ENCODE peak calls at places on chromosome 15, in seven cellular contexts. T, H, E, C, Z, B and O are unnamed samples. For H3K4me1, the result is how much of the 10 kb centered on the place peaks cover.

GRCh38 chr15:77959094-77959879 is 118.2 kb downstream of the TBC1D2B start:
- DNase-seq in T (peak), H (peak), Z (peak), B (peak), E (peak), C (peak), O (peak)

GRCh38 chr15:76060098-76060989 is 559 bp downstream of the TMEM266 start:
- DNase-seq in C (no peak), B (no peak), E (peak), H (no peak), T (no peak), Z (no peak), O (peak)

GRCh38 chr15:34470091-34470490 is 32.5 kb upstream of the GOLGA8A start:
- DNase-seq in H (no peak), Z (no peak), T (no peak), B (no peak), E (no peak), C (no peak), O (no peak)

GRCh38 chr15:67914537-67915373 is 74.9 kb upstream of the RNU6-1 start:
- DNase-seq in H (peak), B (no peak), C (peak), E (no peak), Z (no peak), T (peak), O (no peak)

GRCh38 chr15:59892995-59893394 is 111.1 kb upstream of the FOXB1 start:
- DNase-seq in T (peak), Z (no peak), H (no peak), B (no peak), C (peak), E (no peak), O (no peak)

GRCh38 chr15:65343374-65343981 is 34.3 kb downstream of the IGDCC3 start:
- DNase-seq in B (no peak), H (no peak), E (no peak), T (no peak), Z (no peak), C (no peak), O (no peak)

GRCh38 chr15:66039117-66039860 is 170.0 kb downstream of the RAB11A start:
- DNase-seq in C (peak), Z (no peak), E (no peak), T (no peak), B (no peak), H (no peak), O (no peak)

GRCh38 chr15:31472636-31473383 is 146.2 kb downstream of the KLF13 start:
- DNase-seq in E (peak), H (no peak), B (no peak), T (no peak), Z (no peak), C (no peak), O (peak)

GRCh38 chr15:65595960-65596359 is 15.0 kb downstream of the INTS14 start:
- DNase-seq in H (peak), Z (no peak), B (peak), E (no peak), C (peak), T (peak), O (peak)

GRCh38 chr15:31318429-31318828 is 8.2 kb upstream of the KLF13 start:
- DNase-seq in E (no peak), B (no peak), C (no peak), H (no peak), T (no peak), Z (no peak), O (no peak)

GRCh38 chr15:91316123-91316522 is 216.1 kb downstream of the SV2B start:
- DNase-seq in T (no peak), H (no peak), B (no peak), E (no peak), Z (no peak), C (no peak), O (no peak)

GRCh38 chr15:55281517-55282227 is 7.9 kb downstream of the RAB27A start:
- DNase-seq in T (no peak), B (no peak), E (no peak), Z (no peak), C (no peak), H (no peak), O (no peak)

GRCh38 chr15:78192826-78193594 is 41.4 kb downstream of the ACSBG1 start:
- DNase-seq in C (no peak), H (no peak), Z (no peak), B (no peak), T (no peak), E (no peak), O (no peak)

GRCh38 chr15:67127925-67128324 is 62.5 kb downstream of the SMAD3 start:
- DNase-seq in B (no peak), H (no peak), T (no peak), E (no peak), Z (peak), C (no peak), O (peak)

DNA sequence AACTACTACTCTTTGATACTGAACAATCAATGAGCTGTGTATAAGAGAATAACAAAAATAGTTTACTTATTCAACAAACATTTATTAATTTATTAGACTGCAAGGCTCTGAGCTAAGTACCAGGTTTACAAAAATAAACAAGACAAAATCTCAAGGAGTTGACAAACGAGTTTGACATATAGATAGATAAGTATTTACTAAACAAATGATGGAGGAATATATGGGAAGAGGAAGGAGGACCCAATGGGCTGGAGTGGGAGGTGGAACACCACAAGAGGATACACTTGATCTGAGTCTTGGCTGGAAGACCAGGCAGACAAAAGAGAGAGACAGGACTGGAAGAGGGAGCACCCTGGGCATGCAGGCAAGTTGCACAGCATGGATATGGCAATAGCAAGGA is 47.5 kb upstream of the FSIP1 start:
- DNase-seq in E (no peak), C (no peak), T (no peak), H (no peak), Z (no peak), B (no peak), O (no peak)
- H3K4me1 ChIP-seq in E (under half), C (half or more), T (under half), H (under half), Z (under half), B (under half), O (under half)

GRCh38 chr15:63362873-63363272 is 18.8 kb downstream of the CA12 start:
- DNase-seq in B (no peak), C (no peak), H (no peak), T (no peak), E (no peak), Z (no peak), O (no peak)
- H3K4me2 ChIP-seq in B (peak), C (peak), H (no peak), T (peak), E (peak), Z (no peak), O (no peak)

DNA sequence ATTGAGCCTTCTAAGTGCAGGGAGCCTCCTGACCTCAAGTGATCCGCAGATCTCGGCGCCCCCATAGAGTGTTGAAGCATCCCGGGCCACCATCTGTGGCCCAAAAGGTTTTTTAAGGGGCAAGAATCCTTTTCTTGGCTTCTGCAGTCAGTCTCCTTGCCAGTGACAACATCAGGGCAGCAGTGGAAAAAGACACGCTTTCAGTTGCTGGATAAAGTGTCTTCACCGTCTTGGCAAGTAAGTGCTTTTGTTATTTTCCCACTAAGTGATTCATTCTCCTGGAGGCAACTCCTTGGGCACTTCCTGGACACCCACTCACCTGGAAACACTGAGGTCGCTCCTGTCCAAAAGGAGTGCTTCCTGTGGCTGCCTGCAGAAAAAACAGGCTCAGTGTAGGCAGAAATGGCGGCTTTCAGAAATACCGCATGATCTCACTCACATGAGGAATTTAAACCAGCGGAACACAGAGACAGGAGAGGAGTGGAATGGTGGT is 71.7 kb upstream of the ABHD2 start:
- DNase-seq in B (no peak), E (no peak), C (no peak), H (no peak), Z (peak), T (no peak), O (peak)
- TF ChIP-seq POLR2AphosphoS5 in B (no peak), E (no peak), C (no peak), H (no peak), Z (no peak), T (no peak), O (no peak)

GRCh38 chr15:63190993-63191392 is 1.6 kb downstream of the RAB8B start:
- DNase-seq in T (no peak), E (no peak), B (no peak), C (no peak), H (no peak), Z (no peak), O (no peak)
- H3K4me1 ChIP-seq in T (under half), E (under half), B (under half), C (half or more), H (half or more), Z (under half), O (under half)

GRCh38 chr15:48781002-48781401 is 29.9 kb downstream of the CEP152 start:
- DNase-seq in Z (no peak), E (no peak), H (no peak), C (no peak), B (no peak), T (no peak), O (no peak)

GRCh38 chr15:48777645-48778337 is 33.1 kb downstream of the CEP152 start:
- DNase-seq in C (no peak), Z (no peak), T (no peak), H (no peak), E (no peak), B (no peak), O (no peak)

GRCh38 chr15:48775556-48775955 is 35.3 kb downstream of the CEP152 start:
- DNase-seq in T (no peak), C (no peak), E (no peak), Z (no peak), B (no peak), H (no peak), O (peak)

GRCh38 chr15:48781481-48782081 is 29.3 kb downstream of the CEP152 start:
- DNase-seq in E (no peak), Z (no peak), B (no peak), C (no peak), T (no peak), H (no peak), O (no peak)

DNA sequence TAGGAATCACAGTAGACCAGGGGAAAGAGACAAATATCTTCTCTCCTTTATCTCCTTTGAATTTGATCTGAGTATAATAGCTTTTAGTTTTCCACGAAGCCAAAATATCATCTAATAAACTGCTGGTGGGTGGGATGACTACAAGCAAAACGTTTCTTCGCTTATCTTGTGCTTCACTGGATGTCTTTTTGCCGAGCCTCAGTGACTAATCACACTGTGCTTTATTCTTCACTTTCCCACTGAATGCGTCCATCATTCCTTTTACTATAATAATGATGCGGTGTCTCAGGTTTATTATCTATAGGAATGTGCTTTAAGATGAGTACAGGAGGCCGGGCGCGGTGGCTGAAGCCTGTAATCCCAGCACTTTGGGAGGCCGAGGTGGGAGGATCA is 32.5 kb downstream of the CEP152 start:
- DNase-seq in E (no peak), H (no peak), C (no peak), T (no peak), Z (no peak), B (no peak), O (no peak)
- H3K4me2 ChIP-seq in E (no peak), H (no peak), C (no peak), T (no peak), Z (no peak), B (no peak), O (no peak)

GRCh38 chr15:74460903-74461846 is at the start of gene UBL7:
- DNase-seq in H (peak), Z (peak), C (peak), B (peak), E (peak), T (peak), O (peak)
- TF ChIP-seq POLR2AphosphoS5 in H (peak), Z (peak), C (peak), B (peak), E (peak), T (peak), O (peak)